ENCODE peak calls at places on chromosomes 12 and 14, in five cellular contexts. O, N, S, A and V are unnamed samples.

GRCh38 chr14:46432516-46432915 is 219.1 kb downstream of the RPL10L start:
- DNase-seq in O (no peak), N (no peak), S (no peak), A (no peak), V (no peak)

GRCh38 chr14:99389171-99389826 is 91.4 kb downstream of the SETD3 start:
- DNase-seq in O (no peak), N (no peak), S (no peak), A (peak; percentile 51), V (no peak)

GRCh38 chr14:67487937-67488893 is at the start of gene TMEM229B:
- DNase-seq in O (no peak), N (no peak), S (no peak), A (no peak), V (no peak)

GRCh38 chr12:65025070-65025469 is 96.0 kb downstream of the WIF1 start:
- DNase-seq in O (no peak), N (no peak), S (no peak), A (no peak), V (no peak)

GRCh38 chr14:68103841-68104240 is 284.3 kb downstream of the RAD51B start:
- DNase-seq in O (no peak), N (no peak), S (no peak), A (no peak), V (no peak)

GRCh38 chr12:48419409-48419935 is 52.9 kb upstream of the ANP32D start:
- DNase-seq in O (no peak), N (no peak), S (no peak), A (no peak), V (no peak)

GRCh38 chr12:16607895-16608294 is 1.9 kb upstream of the LMO3 start:
- DNase-seq in O (no peak), N (no peak), S (no peak), A (no peak), V (no peak)

GRCh38 chr14:104886690-104887622 is 21.9 kb downstream of the CEP170B start:
- DNase-seq in O (peak; percentile 9), N (peak; percentile 74), S (no peak), A (no peak), V (no peak)

GRCh38 chr12:21301-22189 is 45.0 kb upstream of the IQSEC3 start:
- DNase-seq in O (no peak), N (no peak), S (no peak), A (no peak), V (no peak)

GRCh38 chr12:4685317-4685716 is 34.9 kb upstream of the GALNT8 start:
- DNase-seq in O (no peak), N (no peak), S (no peak), A (no peak), V (no peak)

GRCh38 chr14:22012452-22012851 is 338.8 kb upstream of the OR4E1 start:
- DNase-seq in O (no peak), N (no peak), S (no peak), A (no peak), V (no peak)

GRCh38 chr14:92415969-92416368 is 93.0 kb downstream of the SLC24A4 start:
- DNase-seq in O (no peak), N (no peak), S (no peak), A (no peak), V (no peak)

GRCh38 chr14:32764131-32764530 is 174.5 kb upstream of the NPAS3 start:
- DNase-seq in O (no peak), N (no peak), S (no peak), A (no peak), V (no peak)

GRCh38 chr12:103834897-103835390 is 6.1 kb downstream of the NT5DC3 start:
- DNase-seq in O (no peak), N (no peak), S (no peak), A (no peak), V (no peak)

GRCh38 chr12:103839103-103839502 is 1.9 kb downstream of the NT5DC3 start:
- DNase-seq in O (no peak), N (no peak), S (no peak), A (no peak), V (no peak)

GRCh38 chr12:103838254-103838914 is 2.6 kb downstream of the NT5DC3 start:
- DNase-seq in O (no peak), N (no peak), S (no peak), A (no peak), V (no peak)

GRCh38 chr12:103833891-103834290 is 7.1 kb downstream of the NT5DC3 start:
- DNase-seq in O (no peak), N (no peak), S (no peak), A (no peak), V (no peak)

GRCh38 chr12:103836345-103836744 is 4.7 kb downstream of the NT5DC3 start:
- DNase-seq in O (no peak), N (no peak), S (no peak), A (no peak), V (no peak)
- H3K27ac ChIP-seq in O (no peak overlapping the region), N (no peak overlapping the region), S (peak overlapping the region; percentile 28), A (no peak overlapping the region), V (no peak overlapping the region)

DNA sequence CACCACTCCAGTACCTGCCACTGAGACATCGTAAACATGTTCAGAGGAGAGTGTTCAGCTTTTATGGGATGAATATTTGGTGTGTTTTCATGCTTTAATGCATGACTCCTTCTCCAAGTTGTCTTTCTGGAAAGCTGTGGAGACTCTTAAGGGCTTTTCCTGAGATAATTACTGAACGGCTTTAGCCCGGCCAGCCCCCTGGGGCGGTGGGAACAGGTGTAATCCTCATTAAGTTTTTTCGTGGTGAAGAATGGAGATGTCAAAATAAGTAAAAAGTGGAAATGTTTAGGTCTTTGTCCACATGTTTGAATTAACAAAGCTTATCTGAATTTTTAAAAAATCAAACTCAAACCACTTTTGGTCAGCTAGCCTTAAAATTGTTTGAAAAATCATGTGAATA is 1.5 kb downstream of the SYNE2 start:
- DNase-seq in O (no peak), N (no peak), S (no peak), A (no peak), V (no peak)
- H3K27ac ChIP-seq in O (peak overlapping the region; percentile 85), N (no peak overlapping the region), S (peak overlapping the region; percentile 13), A (no peak overlapping the region), V (no peak overlapping the region)

DNA sequence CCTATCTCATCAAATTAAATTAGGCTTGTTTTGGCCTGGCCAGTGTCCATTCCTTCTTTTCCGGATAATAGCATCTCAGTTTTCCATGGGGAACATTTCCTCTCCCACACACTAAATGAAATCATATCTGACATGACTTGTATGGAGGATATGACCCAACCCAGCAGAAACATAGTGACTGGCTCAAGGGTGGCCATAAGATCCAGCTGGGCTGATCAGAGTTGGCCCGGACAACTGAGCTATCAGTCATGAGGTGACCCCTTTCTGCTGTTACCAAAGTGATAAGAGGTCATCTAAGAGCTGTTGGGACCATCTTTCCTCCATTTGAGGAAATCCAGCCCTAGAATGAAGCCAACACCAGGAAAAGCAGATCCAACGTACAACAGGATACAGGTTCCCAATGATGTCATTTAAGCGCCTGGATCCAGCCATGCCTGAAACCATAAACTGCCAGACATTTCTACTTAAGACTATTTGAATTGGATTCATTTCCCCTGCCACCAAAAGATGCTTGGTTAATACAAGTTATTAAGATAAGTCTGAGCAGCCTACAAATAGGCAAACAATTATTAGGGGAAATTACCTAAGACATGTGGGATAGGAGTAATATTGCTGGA is 20.7 kb upstream of the NCOR2 start:
- DNase-seq in O (no peak), N (no peak), S (no peak), A (no peak), V (no peak)
- H3K27ac ChIP-seq in O (no peak overlapping the region), N (no peak overlapping the region), S (no peak overlapping the region), A (no peak overlapping the region), V (no peak overlapping the region)

GRCh38 chr12:132946507-132946820 is 9.6 kb downstream of the ZNF605 start:
- DNase-seq in O (no peak), N (no peak), S (no peak), A (no peak), V (no peak)
- H3K27ac ChIP-seq in O (no peak overlapping the region), N (no peak overlapping the region), S (no peak overlapping the region), A (no peak overlapping the region), V (no peak overlapping the region)

GRCh38 chr12:6767592-6768384 is 1.6 kb downstream of the PTMS start:
- DNase-seq in O (no peak), N (no peak), S (no peak), A (no peak), V (no peak)
- H3K27ac ChIP-seq in O (peak overlapping the region; percentile 95), N (no peak overlapping the region), S (peak overlapping the region; percentile 95), A (peak overlapping the region; percentile 96), V (no peak overlapping the region)

GRCh38 chr14:23101986-23102625 is 2.7 kb downstream of the CIROP start:
- DNase-seq in O (no peak), N (peak; percentile 32), S (no peak), A (no peak), V (no peak)

GRCh38 chr14:23103581-23103980 is 1.2 kb downstream of the CIROP start:
- DNase-seq in O (no peak), N (peak; percentile 27), S (no peak), A (no peak), V (no peak)

GRCh38 chr14:23102801-23103200 is 2.0 kb downstream of the CIROP start:
- DNase-seq in O (no peak), N (peak; percentile 19), S (no peak), A (no peak), V (peak; percentile 59)

GRCh38 chr14:23099212-23099861 is 4.0 kb downstream of the C14orf119 start:
- DNase-seq in O (no peak), N (peak; percentile 59), S (no peak), A (no peak), V (no peak)

DNA sequence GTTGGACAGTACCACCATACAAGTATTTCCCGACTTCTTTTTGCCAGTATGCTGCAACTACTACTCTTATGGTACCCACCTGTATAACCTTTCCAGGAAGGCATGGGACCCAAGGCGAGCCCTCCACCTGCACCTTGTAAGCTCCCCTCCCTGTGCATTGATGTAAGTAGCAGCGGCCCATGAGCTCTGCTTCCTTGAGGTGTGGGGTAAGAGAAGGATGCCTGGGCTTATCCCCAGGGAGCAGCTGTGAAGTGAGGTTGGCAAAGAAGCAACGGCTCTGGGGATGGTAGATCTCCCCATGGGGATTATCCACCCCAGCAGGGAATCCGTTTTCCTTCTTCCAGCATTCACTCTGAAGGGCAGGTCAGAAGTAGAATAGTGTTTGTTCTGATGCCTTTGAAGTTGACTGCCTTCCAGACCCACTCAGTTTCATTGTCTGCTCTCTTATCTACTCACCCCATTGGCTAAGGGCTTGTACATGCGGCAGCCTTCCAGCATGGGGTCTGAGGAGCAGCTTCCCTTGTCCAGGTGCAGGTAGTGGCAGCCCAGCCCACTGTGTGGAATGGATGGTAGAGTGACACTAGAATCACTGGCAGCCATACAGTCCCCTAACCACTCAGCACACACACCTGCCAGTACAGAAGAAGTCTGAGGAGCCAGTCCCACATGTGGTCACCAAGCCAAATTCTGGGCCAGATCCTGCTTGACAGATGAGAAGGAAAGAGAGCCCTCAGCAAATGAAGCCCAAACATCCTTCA is 3.4 kb downstream of the CIROP start:
- DNase-seq in O (no peak), N (peak; percentile 57), S (no peak), A (no peak), V (no peak)
- H3K27ac ChIP-seq in O (no peak overlapping the region), N (no peak overlapping the region), S (no peak overlapping the region), A (no peak overlapping the region), V (no peak overlapping the region)

DNA sequence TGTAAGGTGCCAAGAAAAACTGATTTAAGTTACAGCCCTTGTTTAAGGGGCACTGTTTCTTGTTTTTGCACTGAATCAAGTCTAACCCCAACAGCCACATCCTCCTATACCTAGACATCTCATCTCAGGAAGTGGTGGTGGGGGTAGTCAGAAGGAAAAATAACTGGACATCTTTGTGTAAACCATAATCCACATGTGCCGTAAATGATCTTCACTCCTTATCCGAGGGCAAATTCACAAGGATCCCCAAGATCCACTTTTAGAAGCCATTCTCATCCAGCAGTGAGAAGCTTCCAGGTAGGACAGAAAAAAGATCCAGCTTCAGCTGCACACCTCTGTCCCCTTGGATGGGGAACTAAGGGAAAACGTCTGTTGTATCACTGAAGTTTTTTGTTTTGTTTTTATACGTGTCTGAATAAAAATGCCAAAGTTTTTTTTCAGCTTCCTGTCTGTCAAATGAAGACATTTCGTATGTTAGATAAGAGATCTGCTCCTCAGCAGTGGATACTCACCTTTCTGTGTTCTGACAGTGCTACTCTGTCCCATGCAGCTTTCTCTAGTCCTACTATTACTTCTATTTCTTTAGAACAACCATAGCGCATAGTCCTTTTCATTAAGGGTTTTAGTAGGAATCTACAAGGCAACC is 1.2 kb upstream of the PA2G4 start:
- DNase-seq in O (no peak), N (no peak), S (no peak), A (no peak), V (no peak)
- H3K27ac ChIP-seq in O (peak overlapping the region; percentile 50), N (no peak overlapping the region), S (peak overlapping the region; percentile 73), A (no peak overlapping the region), V (no peak overlapping the region)